ENCODE peak calls at places on chromosome 11, in four cellular contexts. V is SJSA1, P is breast epithelium, J is MM.1S. B is an unnamed sample.

GRCh38 chr11:103619480-103619879 is 417.0 kb upstream of the DDI1 start:
- DNase-seq in V (no peak), P (no peak), J (peak; percentile 15), B (no peak)

GRCh38 chr11:46896719-46897406 is 21.5 kb downstream of the LRP4 start:
- DNase-seq in V (peak; percentile 36), P (no peak), J (peak; percentile 50), B (no peak)

GRCh38 chr11:62678433-62678769 is 472 bp downstream of the UBXN1 start:
- DNase-seq in V (no peak), P (no peak), J (no peak), B (no peak)

GRCh38 chr11:93536346-93536871 is 6.8 kb downstream of the SMCO4 start:
- DNase-seq in V (no peak), P (no peak), J (no peak), B (no peak)

GRCh38 chr11:659532-660085 is 22.5 kb downstream of the DRD4 start:
- DNase-seq in V (no peak), P (no peak), J (no peak), B (no peak)

GRCh38 chr11:35946766-35947165 is 2.9 kb downstream of the LDLRAD3 start:
- DNase-seq in V (no peak), P (no peak), J (no peak), B (no peak)

GRCh38 chr11:13850256-13851010 is 112.1 kb upstream of the SPON1 start:
- DNase-seq in V (no peak), P (no peak), J (no peak), B (no peak)

GRCh38 chr11:23124249-23124648 is 264.0 kb upstream of the CCDC179 start:
- DNase-seq in V (no peak), P (no peak), J (no peak), B (no peak)

DNA sequence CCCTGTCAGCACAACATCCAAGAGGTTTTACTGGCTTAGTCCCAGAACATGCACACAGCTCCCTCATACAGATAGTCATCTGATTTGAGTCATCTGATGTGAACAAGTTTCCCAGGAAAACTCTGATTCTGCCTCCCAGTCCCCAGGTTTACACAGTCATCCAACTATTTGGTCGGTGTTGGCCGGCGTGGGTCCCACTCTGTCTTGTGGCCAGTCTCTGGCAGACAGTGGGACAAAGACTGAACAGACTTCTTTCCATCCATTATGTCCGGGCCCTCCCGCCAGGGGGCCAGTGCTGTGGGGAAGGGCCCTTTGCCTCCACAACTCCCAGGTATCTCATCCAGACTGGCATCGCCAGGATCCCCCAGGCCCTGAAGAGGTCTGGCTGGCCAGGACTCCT is 60.0 kb downstream of the BTG4 start:
- DNase-seq in V (no peak), P (no peak), J (no peak), B (no peak)
- H3K36me3 ChIP-seq in V (no peaks in the 10 kb centered on the region), P (no peaks in the 10 kb centered on the region), J (no peaks in the 10 kb centered on the region), B (no peaks in the 10 kb centered on the region)

GRCh38 chr11:77547047-77547836 is 42.5 kb upstream of the AQP11 start:
- DNase-seq in V (no peak), P (no peak), J (no peak), B (no peak)
- H3K27ac ChIP-seq in V (no peak overlapping the region), P (no peak overlapping the region), J (no peak overlapping the region), B (no peak overlapping the region)

GRCh38 chr11:67256477-67256876 is 9.8 kb upstream of the GRK2 start:
- DNase-seq in V (no peak), P (no peak), J (no peak), B (no peak)
- H3K36me3 ChIP-seq in V (peaks cover 56% of the 10 kb centered on the region), P (peaks cover 11% of the 10 kb centered on the region), J (peaks cover 30% of the 10 kb centered on the region), B (peaks cover 38% of the 10 kb centered on the region)

DNA sequence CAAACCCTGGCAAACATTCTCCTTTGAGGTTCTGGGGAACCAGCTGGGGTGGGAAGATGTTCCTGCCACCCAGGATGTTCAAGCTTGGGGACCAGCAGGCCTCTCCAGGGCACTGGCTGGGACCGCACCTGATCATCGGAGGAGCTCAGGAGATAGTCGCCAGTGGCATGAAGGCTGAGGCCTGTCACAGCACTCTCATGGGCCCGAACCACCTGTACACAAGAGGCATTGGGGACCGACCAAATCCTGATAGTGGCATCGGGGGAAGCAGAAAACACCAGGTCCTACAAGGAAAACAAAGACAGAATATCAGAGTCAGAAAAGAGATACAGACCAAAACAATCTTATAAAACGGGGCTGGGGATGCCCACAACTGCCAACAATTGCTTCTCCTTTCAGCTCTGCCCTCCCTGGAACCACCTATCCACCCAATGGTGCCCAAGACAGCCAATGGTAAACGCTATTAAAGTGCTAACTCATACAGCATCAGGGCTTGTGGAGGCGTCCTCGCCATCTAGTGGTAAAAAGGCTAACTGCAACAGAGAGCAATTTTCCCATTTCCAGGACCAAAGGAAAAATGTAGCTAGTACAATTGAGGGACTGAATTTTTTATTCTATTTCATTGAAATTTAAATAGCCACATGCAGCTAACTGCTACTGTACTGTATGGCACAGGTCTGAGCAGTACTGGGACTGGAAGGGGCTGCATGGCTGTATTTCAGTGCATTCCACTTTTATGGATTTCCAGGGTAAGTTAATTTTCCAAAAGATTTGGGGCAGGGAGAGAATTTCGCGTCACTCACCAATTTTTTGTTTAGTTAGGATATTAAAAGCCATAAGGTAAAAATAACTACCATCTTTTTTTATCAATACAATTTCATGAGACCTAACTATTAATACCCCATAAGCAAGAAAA is 7.1 kb downstream of the PRPF19 start:
- DNase-seq in V (peak; percentile 67), P (no peak), J (peak; percentile 35), B (no peak)
- H3K27ac ChIP-seq in V (no peak overlapping the region), P (no peak overlapping the region), J (no peak overlapping the region), B (no peak overlapping the region)

DNA sequence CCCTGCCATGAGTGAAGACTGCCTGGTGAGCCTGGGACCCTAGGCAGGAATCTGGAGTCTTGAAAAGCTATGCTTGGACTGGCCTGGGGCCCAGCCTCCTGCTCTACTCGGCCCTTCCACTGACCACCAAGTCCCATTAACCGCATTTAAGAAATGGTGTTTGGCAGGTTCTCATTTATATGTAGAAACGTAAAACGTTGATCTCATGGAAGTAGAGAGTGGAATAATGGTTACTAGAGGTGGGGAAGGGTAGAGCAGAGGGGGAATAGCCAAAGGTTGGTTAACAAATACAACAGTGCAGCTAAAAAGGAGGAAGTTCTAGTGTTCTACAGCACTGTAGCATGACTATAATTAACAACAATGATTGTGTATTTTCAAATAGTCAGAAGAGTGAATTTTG is 72.9 kb upstream of the EED start:
- DNase-seq in V (no peak), P (no peak), J (no peak), B (no peak)
- H3K36me3 ChIP-seq in V (no peaks in the 10 kb centered on the region), P (no peaks in the 10 kb centered on the region), J (no peaks in the 10 kb centered on the region), B (no peaks in the 10 kb centered on the region)

DNA sequence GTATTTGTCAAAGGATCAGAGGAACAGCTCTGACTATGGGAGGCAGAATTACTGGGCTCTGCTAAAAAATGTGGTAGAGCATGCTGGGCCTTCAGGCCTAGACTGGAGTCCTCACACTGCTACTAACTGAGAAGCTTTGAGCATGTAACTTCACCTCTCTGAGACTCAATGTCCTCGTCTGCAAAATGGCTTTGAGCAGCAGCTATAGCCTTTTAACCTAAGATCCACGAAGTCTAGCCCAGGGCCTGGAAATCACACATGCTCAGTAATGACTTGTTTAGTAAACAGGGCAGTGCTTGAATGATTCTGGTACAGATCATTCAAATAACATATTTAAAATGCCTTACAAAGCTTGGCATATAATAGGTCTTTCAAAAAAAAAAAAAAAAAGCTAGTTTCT is 221.7 kb downstream of the NTM start:
- DNase-seq in V (no peak), P (no peak), J (no peak), B (no peak)
- H3K27ac ChIP-seq in V (no peak overlapping the region), P (no peak overlapping the region), J (no peak overlapping the region), B (no peak overlapping the region)

DNA sequence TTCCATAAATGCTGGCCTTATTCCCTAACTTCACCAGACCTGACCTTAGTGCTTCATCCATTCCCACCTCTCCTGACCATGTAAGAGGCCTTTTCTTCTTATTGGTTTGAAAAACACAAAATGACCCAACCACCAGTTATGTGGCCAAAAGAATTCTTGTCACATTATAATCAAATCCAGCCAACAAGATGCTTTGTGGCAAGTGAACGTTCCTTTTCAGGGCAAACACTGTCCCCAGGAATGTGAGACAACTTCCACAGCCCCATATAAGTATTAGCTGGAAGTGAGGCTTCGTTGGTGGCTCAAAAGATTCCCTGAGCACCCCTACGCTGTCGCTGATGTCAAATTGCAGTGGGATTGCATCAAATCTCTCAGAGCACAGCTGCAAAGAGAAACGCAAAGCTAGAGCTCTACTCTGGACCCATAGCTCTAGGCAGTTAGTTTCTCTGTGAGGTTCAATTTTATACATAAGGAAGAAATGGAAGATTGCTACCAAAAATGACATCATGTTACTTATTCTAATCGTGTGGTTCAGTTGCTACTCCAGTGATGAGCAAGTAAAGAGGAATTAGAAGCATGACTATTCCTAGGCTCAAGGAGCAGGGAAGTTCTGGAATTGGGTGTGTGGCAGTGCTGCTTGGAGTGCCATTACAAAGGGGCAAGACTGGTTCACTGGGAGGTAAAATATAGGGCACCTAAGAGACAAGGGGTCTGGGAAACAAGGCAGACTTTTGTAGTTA is 26.1 kb downstream of the GLYATL1 start:
- DNase-seq in V (peak; percentile 62), P (no peak), J (no peak), B (no peak)
- H3K36me3 ChIP-seq in V (no peaks in the 10 kb centered on the region), P (no peaks in the 10 kb centered on the region), J (no peaks in the 10 kb centered on the region), B (no peaks in the 10 kb centered on the region)

GRCh38 chr11:119355091-119355843 is 8.8 kb upstream of the MFRP start:
- DNase-seq in V (no peak), P (no peak), J (no peak), B (no peak)

GRCh38 chr11:119357069-119357468 is 10.6 kb upstream of the MFRP start:
- DNase-seq in V (no peak), P (no peak), J (no peak), B (no peak)

GRCh38 chr11:119359365-119360229 is 13.1 kb upstream of the MFRP start:
- DNase-seq in V (no peak), P (no peak), J (no peak), B (no peak)

GRCh38 chr11:119352857-119353260 is 6.4 kb upstream of the MFRP start:
- DNase-seq in V (no peak), P (no peak), J (no peak), B (no peak)

GRCh38 chr11:119356349-119357031 is 10.0 kb upstream of the MFRP start:
- DNase-seq in V (peak; percentile 56), P (peak; percentile 75), J (peak; percentile 75), B (no peak)
- H3K27ac ChIP-seq in V (no peak overlapping the region), P (peak overlapping the region; percentile 73), J (no peak overlapping the region), B (peak overlapping the region; percentile 81)

B was measured in esophagus squamous epithelium.